ENCODE peak calls at places on chromosome 1, in seven cellular contexts. One of them, this sample, is unnamed.

GRCh38 chr1:61375082-61375880 is 292.9 kb downstream of the NFIA start:
- DNase-seq in activated CD4-positive, alpha-beta T cell treated with anti-CD3 and anti-CD28 coated beads for 48 hours: no peak
- DNase-seq in COR-L47: no peak
- DNase-seq in NCI-H1105: no peak
- DNase-seq in AG08395: no peak
- DNase-seq in iPS-NIHi11: no peak
- DNase-seq in foreskin fibroblast: no peak
- DNase-seq in this sample: no peak

GRCh38 chr1:222896630-222897526 is 82.0 kb downstream of the DISP1 start:
- DNase-seq in COR-L47: no peak
- DNase-seq in activated CD4-positive, alpha-beta T cell treated with anti-CD3 and anti-CD28 coated beads for 48 hours: no peak
- DNase-seq in NCI-H1105: no peak
- DNase-seq in foreskin fibroblast: peak; percentile 61
- DNase-seq in AG08395: peak; percentile 19
- DNase-seq in iPS-NIHi11: no peak
- DNase-seq in this sample: no peak

GRCh38 chr1:18948048-18948912 is 8.2 kb downstream of the IFFO2 start:
- DNase-seq in NCI-H1105: no peak
- DNase-seq in foreskin fibroblast: peak; percentile 64
- DNase-seq in activated CD4-positive, alpha-beta T cell treated with anti-CD3 and anti-CD28 coated beads for 48 hours: peak; percentile 66
- DNase-seq in COR-L47: no peak
- DNase-seq in iPS-NIHi11: no peak
- DNase-seq in AG08395: no peak
- DNase-seq in this sample: no peak

GRCh38 chr1:245754463-245754961 is 599.7 kb downstream of the KIF26B start:
- DNase-seq in activated CD4-positive, alpha-beta T cell treated with anti-CD3 and anti-CD28 coated beads for 48 hours: no peak
- DNase-seq in NCI-H1105: no peak
- DNase-seq in AG08395: no peak
- DNase-seq in iPS-NIHi11: no peak
- DNase-seq in COR-L47: no peak
- DNase-seq in foreskin fibroblast: peak; percentile 26
- DNase-seq in this sample: no peak

GRCh38 chr1:45769261-45769932 is 18.9 kb upstream of the IPP start:
- DNase-seq in NCI-H1105: no peak
- DNase-seq in COR-L47: no peak
- DNase-seq in iPS-NIHi11: peak; percentile 36
- DNase-seq in activated CD4-positive, alpha-beta T cell treated with anti-CD3 and anti-CD28 coated beads for 48 hours: no peak
- DNase-seq in foreskin fibroblast: peak; percentile 82
- DNase-seq in AG08395: peak; percentile 18
- DNase-seq in this sample: peak; percentile 70

GRCh38 chr1:18238190-18238589 is 130.6 kb downstream of the IGSF21 start:
- DNase-seq in iPS-NIHi11: no peak
- DNase-seq in activated CD4-positive, alpha-beta T cell treated with anti-CD3 and anti-CD28 coated beads for 48 hours: no peak
- DNase-seq in COR-L47: no peak
- DNase-seq in foreskin fibroblast: no peak
- DNase-seq in NCI-H1105: no peak
- DNase-seq in AG08395: no peak
- DNase-seq in this sample: no peak

GRCh38 chr1:32349211-32349708 is 13.0 kb downstream of the FAM229A start:
- DNase-seq in foreskin fibroblast: peak; percentile 81
- DNase-seq in activated CD4-positive, alpha-beta T cell treated with anti-CD3 and anti-CD28 coated beads for 48 hours: no peak
- DNase-seq in COR-L47: no peak
- DNase-seq in NCI-H1105: no peak
- DNase-seq in AG08395: no peak
- DNase-seq in iPS-NIHi11: no peak
- DNase-seq in this sample: peak; percentile 91

GRCh38 chr1:1000357-1001056 is 610 bp upstream of the HES4 start:
- DNase-seq in activated CD4-positive, alpha-beta T cell treated with anti-CD3 and anti-CD28 coated beads for 48 hours: peak; percentile 82
- DNase-seq in foreskin fibroblast: peak; percentile 86
- DNase-seq in AG08395: peak; percentile 93
- DNase-seq in iPS-NIHi11: peak; percentile 81
- DNase-seq in NCI-H1105: peak; percentile 63
- DNase-seq in COR-L47: peak; percentile 43
- DNase-seq in this sample: no peak

GRCh38 chr1:202648822-202649221 is 61.4 kb downstream of the SYT2 start:
- DNase-seq in NCI-H1105: no peak
- DNase-seq in AG08395: no peak
- DNase-seq in foreskin fibroblast: no peak
- DNase-seq in activated CD4-positive, alpha-beta T cell treated with anti-CD3 and anti-CD28 coated beads for 48 hours: no peak
- DNase-seq in iPS-NIHi11: no peak
- DNase-seq in COR-L47: no peak
- DNase-seq in this sample: no peak

GRCh38 chr1:3924871-3925655 is 25.0 kb upstream of the C1orf174 start:
- DNase-seq in foreskin fibroblast: no peak
- DNase-seq in NCI-H1105: no peak
- DNase-seq in iPS-NIHi11: no peak
- DNase-seq in COR-L47: no peak
- DNase-seq in AG08395: no peak
- DNase-seq in activated CD4-positive, alpha-beta T cell treated with anti-CD3 and anti-CD28 coated beads for 48 hours: no peak
- DNase-seq in this sample: no peak

GRCh38 chr1:96580920-96581319 is 140.7 kb upstream of the PTBP2 start:
- DNase-seq in NCI-H1105: no peak
- DNase-seq in COR-L47: no peak
- DNase-seq in AG08395: no peak
- DNase-seq in activated CD4-positive, alpha-beta T cell treated with anti-CD3 and anti-CD28 coated beads for 48 hours: no peak
- DNase-seq in iPS-NIHi11: peak; percentile 41
- DNase-seq in foreskin fibroblast: no peak
- DNase-seq in this sample: no peak

GRCh38 chr1:151134991-151135390 is 11.4 kb downstream of the SEMA6C start:
- DNase-seq in iPS-NIHi11: no peak
- DNase-seq in COR-L47: no peak
- DNase-seq in foreskin fibroblast: no peak
- DNase-seq in AG08395: no peak
- DNase-seq in activated CD4-positive, alpha-beta T cell treated with anti-CD3 and anti-CD28 coated beads for 48 hours: no peak
- DNase-seq in NCI-H1105: no peak
- DNase-seq in this sample: no peak

GRCh38 chr1:35062518-35063196 is 16.5 kb upstream of the ZMYM1 start:
- DNase-seq in COR-L47: no peak
- DNase-seq in activated CD4-positive, alpha-beta T cell treated with anti-CD3 and anti-CD28 coated beads for 48 hours: no peak
- DNase-seq in foreskin fibroblast: peak; percentile 13
- DNase-seq in AG08395: no peak
- DNase-seq in NCI-H1105: no peak
- DNase-seq in iPS-NIHi11: no peak
- DNase-seq in this sample: no peak

GRCh38 chr1:17010601-17011438 is 908 bp downstream of the ATP13A2 start:
- DNase-seq in activated CD4-positive, alpha-beta T cell treated with anti-CD3 and anti-CD28 coated beads for 48 hours: peak; percentile 15
- DNase-seq in iPS-NIHi11: no peak
- DNase-seq in NCI-H1105: peak; percentile 32
- DNase-seq in AG08395: peak; percentile 71
- DNase-seq in COR-L47: peak; percentile 22
- DNase-seq in foreskin fibroblast: peak; percentile 76
- DNase-seq in this sample: no peak

GRCh38 chr1:9075023-9075422 is 5.6 kb upstream of the SLC2A5 start:
- DNase-seq in iPS-NIHi11: no peak
- DNase-seq in NCI-H1105: no peak
- DNase-seq in AG08395: no peak
- DNase-seq in activated CD4-positive, alpha-beta T cell treated with anti-CD3 and anti-CD28 coated beads for 48 hours: no peak
- DNase-seq in foreskin fibroblast: no peak
- DNase-seq in COR-L47: no peak
- DNase-seq in this sample: no peak

GRCh38 chr1:223258751-223259177 is 105.2 kb downstream of the SUSD4 start:
- DNase-seq in iPS-NIHi11: peak; percentile 33
- DNase-seq in AG08395: peak; percentile 69
- DNase-seq in NCI-H1105: no peak
- DNase-seq in foreskin fibroblast: peak; percentile 53
- DNase-seq in COR-L47: peak; percentile 62
- DNase-seq in activated CD4-positive, alpha-beta T cell treated with anti-CD3 and anti-CD28 coated beads for 48 hours: no peak
- DNase-seq in this sample: no peak

GRCh38 chr1:15400627-15401026 is 9.1 kb upstream of the EFHD2 start:
- DNase-seq in iPS-NIHi11: peak; percentile 33
- DNase-seq in COR-L47: peak; percentile 81
- DNase-seq in AG08395: no peak
- DNase-seq in NCI-H1105: peak; percentile 81
- DNase-seq in activated CD4-positive, alpha-beta T cell treated with anti-CD3 and anti-CD28 coated beads for 48 hours: no peak
- DNase-seq in foreskin fibroblast: no peak
- DNase-seq in this sample: no peak

GRCh38 chr1:231519166-231519565 is 9.3 kb upstream of the TSNAX start:
- DNase-seq in NCI-H1105: no peak
- DNase-seq in COR-L47: no peak
- DNase-seq in activated CD4-positive, alpha-beta T cell treated with anti-CD3 and anti-CD28 coated beads for 48 hours: no peak
- DNase-seq in iPS-NIHi11: no peak
- DNase-seq in AG08395: peak; percentile 6
- DNase-seq in foreskin fibroblast: no peak
- DNase-seq in this sample: no peak

GRCh38 chr1:230303822-230304221 is 122.3 kb downstream of the PGBD5 start:
- DNase-seq in foreskin fibroblast: peak; percentile 76
- DNase-seq in iPS-NIHi11: no peak
- DNase-seq in AG08395: peak; percentile 49
- DNase-seq in COR-L47: no peak
- DNase-seq in NCI-H1105: no peak
- DNase-seq in activated CD4-positive, alpha-beta T cell treated with anti-CD3 and anti-CD28 coated beads for 48 hours: no peak
- DNase-seq in this sample: no peak

GRCh38 chr1:171699526-171699925 is 42.3 kb downstream of the VAMP4 start:
- DNase-seq in iPS-NIHi11: no peak
- DNase-seq in NCI-H1105: no peak
- DNase-seq in COR-L47: no peak
- DNase-seq in foreskin fibroblast: no peak
- DNase-seq in activated CD4-positive, alpha-beta T cell treated with anti-CD3 and anti-CD28 coated beads for 48 hours: no peak
- DNase-seq in AG08395: no peak
- DNase-seq in this sample: no peak

GRCh38 chr1:84668185-84668584 is 22.1 kb downstream of the SSX2IP start:
- DNase-seq in foreskin fibroblast: peak; percentile 31
- DNase-seq in iPS-NIHi11: no peak
- DNase-seq in AG08395: peak; percentile 12
- DNase-seq in COR-L47: no peak
- DNase-seq in NCI-H1105: no peak
- DNase-seq in activated CD4-positive, alpha-beta T cell treated with anti-CD3 and anti-CD28 coated beads for 48 hours: no peak
- DNase-seq in this sample: no peak

GRCh38 chr1:161200421-161200991 is 1.7 kb upstream of the ADAMTS4 start:
- DNase-seq in NCI-H1105: no peak
- DNase-seq in AG08395: no peak
- DNase-seq in foreskin fibroblast: no peak
- DNase-seq in COR-L47: no peak
- DNase-seq in activated CD4-positive, alpha-beta T cell treated with anti-CD3 and anti-CD28 coated beads for 48 hours: no peak
- DNase-seq in iPS-NIHi11: no peak
- DNase-seq in this sample: no peak

GRCh38 chr1:17588048-17588781 is 48.7 kb downstream of the ARHGEF10L start:
- DNase-seq in COR-L47: no peak
- DNase-seq in activated CD4-positive, alpha-beta T cell treated with anti-CD3 and anti-CD28 coated beads for 48 hours: no peak
- DNase-seq in iPS-NIHi11: peak; percentile 77
- DNase-seq in NCI-H1105: no peak
- DNase-seq in AG08395: peak; percentile 84
- DNase-seq in foreskin fibroblast: peak; percentile 64
- DNase-seq in this sample: no peak